ENCODE peak calls at places on chromosomes 4 and X, in eight cellular contexts. One of them, this sample, is unnamed.

GRCh38 chr4:54657556-54658313 is at the start of gene KIT:
- DNase-seq in Jurkat, Clone E6-1: no peak
- DNase-seq in activated T-cell treated with anti-CD3 and anti-CD28 coated beads, Interleukin-2, amount 50 U/mL, for 4 hours: peak; percentile 9
- DNase-seq in stimulated activated CD4-positive, alpha-beta T cell treated with anti-CD3 and anti-CD28 coated beads, Interleukin-1b, Interleukin-23, amount 100 ng/mL, for 1 hour: no peak
- DNase-seq in Caco-2: peak; percentile 43
- DNase-seq in neural crest cell: peak; percentile 76
- DNase-seq in stimulated activated CD8-positive, alpha-beta memory T cell treated with anti-CD3 and anti-CD28 coated beads, Interleukin-2, amount 100 ng/mL, for 48 hours: peak; percentile 5
- DNase-seq in EH: peak; percentile 75
- DNase-seq in this sample: no peak

GRCh38 chr4:1998296-1998695 is 10.5 kb downstream of the NELFA start:
- DNase-seq in stimulated activated CD4-positive, alpha-beta T cell treated with anti-CD3 and anti-CD28 coated beads, Interleukin-1b, Interleukin-23, amount 100 ng/mL, for 1 hour: no peak
- DNase-seq in Caco-2: no peak
- DNase-seq in stimulated activated CD8-positive, alpha-beta memory T cell treated with anti-CD3 and anti-CD28 coated beads, Interleukin-2, amount 100 ng/mL, for 48 hours: no peak
- DNase-seq in neural crest cell: no peak
- DNase-seq in EH: no peak
- DNase-seq in Jurkat, Clone E6-1: no peak
- DNase-seq in activated T-cell treated with anti-CD3 and anti-CD28 coated beads, Interleukin-2, amount 50 U/mL, for 4 hours: no peak
- DNase-seq in this sample: no peak

GRCh38 chr4:71568131-71568530 is 215.7 kb downstream of the GC start:
- DNase-seq in stimulated activated CD4-positive, alpha-beta T cell treated with anti-CD3 and anti-CD28 coated beads, Interleukin-1b, Interleukin-23, amount 100 ng/mL, for 1 hour: no peak
- DNase-seq in EH: no peak
- DNase-seq in Caco-2: no peak
- DNase-seq in stimulated activated CD8-positive, alpha-beta memory T cell treated with anti-CD3 and anti-CD28 coated beads, Interleukin-2, amount 100 ng/mL, for 48 hours: no peak
- DNase-seq in neural crest cell: no peak
- DNase-seq in Jurkat, Clone E6-1: no peak
- DNase-seq in activated T-cell treated with anti-CD3 and anti-CD28 coated beads, Interleukin-2, amount 50 U/mL, for 4 hours: no peak
- DNase-seq in this sample: no peak

GRCh38 chr4:159413252-159413941 is 310.5 kb downstream of the RAPGEF2 start:
- DNase-seq in Jurkat, Clone E6-1: no peak
- DNase-seq in Caco-2: no peak
- DNase-seq in EH: no peak
- DNase-seq in stimulated activated CD4-positive, alpha-beta T cell treated with anti-CD3 and anti-CD28 coated beads, Interleukin-1b, Interleukin-23, amount 100 ng/mL, for 1 hour: no peak
- DNase-seq in neural crest cell: no peak
- DNase-seq in stimulated activated CD8-positive, alpha-beta memory T cell treated with anti-CD3 and anti-CD28 coated beads, Interleukin-2, amount 100 ng/mL, for 48 hours: no peak
- DNase-seq in activated T-cell treated with anti-CD3 and anti-CD28 coated beads, Interleukin-2, amount 50 U/mL, for 4 hours: no peak
- DNase-seq in this sample: no peak

GRCh38 chrX:68841251-68842049 is 12.6 kb downstream of the EFNB1 start:
- DNase-seq in Jurkat, Clone E6-1: no peak
- DNase-seq in EH: no peak
- DNase-seq in activated T-cell treated with anti-CD3 and anti-CD28 coated beads, Interleukin-2, amount 50 U/mL, for 4 hours: no peak
- DNase-seq in neural crest cell: no peak
- DNase-seq in Caco-2: no peak
- DNase-seq in stimulated activated CD8-positive, alpha-beta memory T cell treated with anti-CD3 and anti-CD28 coated beads, Interleukin-2, amount 100 ng/mL, for 48 hours: no peak
- DNase-seq in stimulated activated CD4-positive, alpha-beta T cell treated with anti-CD3 and anti-CD28 coated beads, Interleukin-1b, Interleukin-23, amount 100 ng/mL, for 1 hour: no peak
- DNase-seq in this sample: no peak

GRCh38 chrX:81261576-81261975 is 59.7 kb downstream of the SH3BGRL start:
- DNase-seq in stimulated activated CD4-positive, alpha-beta T cell treated with anti-CD3 and anti-CD28 coated beads, Interleukin-1b, Interleukin-23, amount 100 ng/mL, for 1 hour: no peak
- DNase-seq in stimulated activated CD8-positive, alpha-beta memory T cell treated with anti-CD3 and anti-CD28 coated beads, Interleukin-2, amount 100 ng/mL, for 48 hours: no peak
- DNase-seq in Caco-2: no peak
- DNase-seq in neural crest cell: no peak
- DNase-seq in activated T-cell treated with anti-CD3 and anti-CD28 coated beads, Interleukin-2, amount 50 U/mL, for 4 hours: no peak
- DNase-seq in Jurkat, Clone E6-1: no peak
- DNase-seq in EH: peak; percentile 51
- DNase-seq in this sample: no peak

GRCh38 chr4:169823685-169824084 is 65.9 kb upstream of the HPF1 start:
- DNase-seq in neural crest cell: peak; percentile 46
- DNase-seq in Jurkat, Clone E6-1: peak; percentile 84
- DNase-seq in stimulated activated CD8-positive, alpha-beta memory T cell treated with anti-CD3 and anti-CD28 coated beads, Interleukin-2, amount 100 ng/mL, for 48 hours: no peak
- DNase-seq in Caco-2: peak; percentile 49
- DNase-seq in EH: peak; percentile 71
- DNase-seq in activated T-cell treated with anti-CD3 and anti-CD28 coated beads, Interleukin-2, amount 50 U/mL, for 4 hours: no peak
- DNase-seq in stimulated activated CD4-positive, alpha-beta T cell treated with anti-CD3 and anti-CD28 coated beads, Interleukin-1b, Interleukin-23, amount 100 ng/mL, for 1 hour: no peak
- DNase-seq in this sample: peak; percentile 51

GRCh38 chr4:24720979-24721378 is 74.4 kb upstream of the SOD3 start:
- DNase-seq in stimulated activated CD8-positive, alpha-beta memory T cell treated with anti-CD3 and anti-CD28 coated beads, Interleukin-2, amount 100 ng/mL, for 48 hours: no peak
- DNase-seq in neural crest cell: no peak
- DNase-seq in activated T-cell treated with anti-CD3 and anti-CD28 coated beads, Interleukin-2, amount 50 U/mL, for 4 hours: no peak
- DNase-seq in Jurkat, Clone E6-1: no peak
- DNase-seq in Caco-2: no peak
- DNase-seq in EH: no peak
- DNase-seq in stimulated activated CD4-positive, alpha-beta T cell treated with anti-CD3 and anti-CD28 coated beads, Interleukin-1b, Interleukin-23, amount 100 ng/mL, for 1 hour: no peak
- DNase-seq in this sample: no peak

GRCh38 chr4:157079441-157079840 is 3.5 kb downstream of the GLRB start:
- DNase-seq in stimulated activated CD4-positive, alpha-beta T cell treated with anti-CD3 and anti-CD28 coated beads, Interleukin-1b, Interleukin-23, amount 100 ng/mL, for 1 hour: no peak
- DNase-seq in Jurkat, Clone E6-1: no peak
- DNase-seq in EH: no peak
- DNase-seq in neural crest cell: no peak
- DNase-seq in activated T-cell treated with anti-CD3 and anti-CD28 coated beads, Interleukin-2, amount 50 U/mL, for 4 hours: no peak
- DNase-seq in Caco-2: no peak
- DNase-seq in stimulated activated CD8-positive, alpha-beta memory T cell treated with anti-CD3 and anti-CD28 coated beads, Interleukin-2, amount 100 ng/mL, for 48 hours: no peak
- DNase-seq in this sample: no peak

GRCh38 chrX:6678313-6678712 is 143.4 kb upstream of the VCX3A start:
- DNase-seq in neural crest cell: no peak
- DNase-seq in EH: no peak
- DNase-seq in Caco-2: no peak
- DNase-seq in activated T-cell treated with anti-CD3 and anti-CD28 coated beads, Interleukin-2, amount 50 U/mL, for 4 hours: no peak
- DNase-seq in stimulated activated CD8-positive, alpha-beta memory T cell treated with anti-CD3 and anti-CD28 coated beads, Interleukin-2, amount 100 ng/mL, for 48 hours: no peak
- DNase-seq in Jurkat, Clone E6-1: no peak
- DNase-seq in stimulated activated CD4-positive, alpha-beta T cell treated with anti-CD3 and anti-CD28 coated beads, Interleukin-1b, Interleukin-23, amount 100 ng/mL, for 1 hour: no peak
- DNase-seq in this sample: no peak

GRCh38 chrX:150547511-150548115 is 20.8 kb upstream of the MTM1 start:
- DNase-seq in Jurkat, Clone E6-1: no peak
- DNase-seq in activated T-cell treated with anti-CD3 and anti-CD28 coated beads, Interleukin-2, amount 50 U/mL, for 4 hours: no peak
- DNase-seq in stimulated activated CD4-positive, alpha-beta T cell treated with anti-CD3 and anti-CD28 coated beads, Interleukin-1b, Interleukin-23, amount 100 ng/mL, for 1 hour: no peak
- DNase-seq in Caco-2: no peak
- DNase-seq in EH: peak; percentile 58
- DNase-seq in neural crest cell: peak; percentile 33
- DNase-seq in stimulated activated CD8-positive, alpha-beta memory T cell treated with anti-CD3 and anti-CD28 coated beads, Interleukin-2, amount 100 ng/mL, for 48 hours: no peak
- DNase-seq in this sample: no peak

GRCh38 chrX:24190500-24191156 is 41.1 kb downstream of the ZFX start:
- DNase-seq in EH: peak; percentile 45
- DNase-seq in Caco-2: no peak
- DNase-seq in stimulated activated CD4-positive, alpha-beta T cell treated with anti-CD3 and anti-CD28 coated beads, Interleukin-1b, Interleukin-23, amount 100 ng/mL, for 1 hour: no peak
- DNase-seq in activated T-cell treated with anti-CD3 and anti-CD28 coated beads, Interleukin-2, amount 50 U/mL, for 4 hours: no peak
- DNase-seq in stimulated activated CD8-positive, alpha-beta memory T cell treated with anti-CD3 and anti-CD28 coated beads, Interleukin-2, amount 100 ng/mL, for 48 hours: no peak
- DNase-seq in Jurkat, Clone E6-1: no peak
- DNase-seq in neural crest cell: no peak
- DNase-seq in this sample: no peak

GRCh38 chrX:13816899-13817298 is at the start of gene GPM6B:
- DNase-seq in Jurkat, Clone E6-1: no peak
- DNase-seq in Caco-2: no peak
- DNase-seq in activated T-cell treated with anti-CD3 and anti-CD28 coated beads, Interleukin-2, amount 50 U/mL, for 4 hours: no peak
- DNase-seq in EH: no peak
- DNase-seq in stimulated activated CD8-positive, alpha-beta memory T cell treated with anti-CD3 and anti-CD28 coated beads, Interleukin-2, amount 100 ng/mL, for 48 hours: no peak
- DNase-seq in stimulated activated CD4-positive, alpha-beta T cell treated with anti-CD3 and anti-CD28 coated beads, Interleukin-1b, Interleukin-23, amount 100 ng/mL, for 1 hour: no peak
- DNase-seq in neural crest cell: peak; percentile 8
- DNase-seq in this sample: no peak

GRCh38 chrX:133670394-133670793 is 255.1 kb upstream of the GPC4 start:
- DNase-seq in Caco-2: no peak
- DNase-seq in stimulated activated CD8-positive, alpha-beta memory T cell treated with anti-CD3 and anti-CD28 coated beads, Interleukin-2, amount 100 ng/mL, for 48 hours: no peak
- DNase-seq in EH: peak; percentile 28
- DNase-seq in stimulated activated CD4-positive, alpha-beta T cell treated with anti-CD3 and anti-CD28 coated beads, Interleukin-1b, Interleukin-23, amount 100 ng/mL, for 1 hour: no peak
- DNase-seq in neural crest cell: peak; percentile 31
- DNase-seq in activated T-cell treated with anti-CD3 and anti-CD28 coated beads, Interleukin-2, amount 50 U/mL, for 4 hours: no peak
- DNase-seq in Jurkat, Clone E6-1: no peak
- DNase-seq in this sample: no peak

GRCh38 chr4:148441624-148441985 is 609 bp downstream of the NR3C2 start:
- DNase-seq in Jurkat, Clone E6-1: no peak
- DNase-seq in neural crest cell: no peak
- DNase-seq in EH: no peak
- DNase-seq in activated T-cell treated with anti-CD3 and anti-CD28 coated beads, Interleukin-2, amount 50 U/mL, for 4 hours: no peak
- DNase-seq in Caco-2: no peak
- DNase-seq in stimulated activated CD8-positive, alpha-beta memory T cell treated with anti-CD3 and anti-CD28 coated beads, Interleukin-2, amount 100 ng/mL, for 48 hours: no peak
- DNase-seq in stimulated activated CD4-positive, alpha-beta T cell treated with anti-CD3 and anti-CD28 coated beads, Interleukin-1b, Interleukin-23, amount 100 ng/mL, for 1 hour: no peak
- DNase-seq in this sample: no peak

GRCh38 chr4:121421594-121421993 is 40.8 kb upstream of the QRFPR start:
- DNase-seq in Jurkat, Clone E6-1: peak; percentile 3
- DNase-seq in activated T-cell treated with anti-CD3 and anti-CD28 coated beads, Interleukin-2, amount 50 U/mL, for 4 hours: no peak
- DNase-seq in stimulated activated CD8-positive, alpha-beta memory T cell treated with anti-CD3 and anti-CD28 coated beads, Interleukin-2, amount 100 ng/mL, for 48 hours: no peak
- DNase-seq in neural crest cell: no peak
- DNase-seq in stimulated activated CD4-positive, alpha-beta T cell treated with anti-CD3 and anti-CD28 coated beads, Interleukin-1b, Interleukin-23, amount 100 ng/mL, for 1 hour: no peak
- DNase-seq in EH: no peak
- DNase-seq in Caco-2: no peak
- DNase-seq in this sample: no peak

GRCh38 chr4:112321768-112322684 is 24.9 kb downstream of the ALPK1 start:
- DNase-seq in stimulated activated CD4-positive, alpha-beta T cell treated with anti-CD3 and anti-CD28 coated beads, Interleukin-1b, Interleukin-23, amount 100 ng/mL, for 1 hour: peak; percentile 61
- DNase-seq in Jurkat, Clone E6-1: peak; percentile 70
- DNase-seq in neural crest cell: peak; percentile 77
- DNase-seq in stimulated activated CD8-positive, alpha-beta memory T cell treated with anti-CD3 and anti-CD28 coated beads, Interleukin-2, amount 100 ng/mL, for 48 hours: peak; percentile 57
- DNase-seq in EH: peak; percentile 62
- DNase-seq in Caco-2: peak; percentile 45
- DNase-seq in activated T-cell treated with anti-CD3 and anti-CD28 coated beads, Interleukin-2, amount 50 U/mL, for 4 hours: peak; percentile 81
- DNase-seq in this sample: peak; percentile 69

This sample was measured in DND-41.